ENCODE peak calls at places on chromosomes 12 and 14, in four cellular contexts. H is iris pigment epithelial cell, R is RPMI7951, P is T47D. G is an unnamed sample.
A peak's percentile ranks its signal among the peaks of the same experiment; 100 is the strongest.

GRCh38 chr14:55133416-55133815 is 4.4 kb downstream of the LGALS3 start:
- DNase-seq in H (peak; percentile 48), P (peak; percentile 44), R (peak; percentile 76), G (no peak)

GRCh38 chr12:122820838-122821271 is 14.4 kb upstream of the HIP1R start:
- DNase-seq in R (no peak), P (no peak), H (no peak), G (no peak)

GRCh38 chr12:14577344-14577743 is 9.7 kb upstream of the PLBD1 start:
- DNase-seq in P (no peak), R (no peak), H (peak; percentile 56), G (no peak)

GRCh38 chr12:27672654-27673053 is 23.6 kb upstream of the REP15 start:
- DNase-seq in H (no peak), R (no peak), P (no peak), G (no peak)

GRCh38 chr12:9699898-9700605 is 30.5 kb downstream of the CLEC2D start:
- DNase-seq in R (no peak), P (no peak), H (peak; percentile 64), G (no peak)

GRCh38 chr14:75096959-75097358 is 27.5 kb downstream of the ZC2HC1C start:
- DNase-seq in H (no peak), P (no peak), R (no peak), G (no peak)

GRCh38 chr12:9668141-9669018 is 1.1 kb upstream of the CLEC2D start:
- DNase-seq in R (peak; percentile 26), H (peak; percentile 68), P (no peak), G (no peak)

GRCh38 chr12:92553389-92553788 is 149.4 kb upstream of the PLEKHG7 start:
- DNase-seq in R (no peak), P (no peak), H (no peak), G (no peak)

GRCh38 chr14:69017706-69018105 is 38.6 kb upstream of the ACTN1 start:
- DNase-seq in R (no peak), H (no peak), P (no peak), G (no peak)

GRCh38 chr12:57612711-57613426 is 1.6 kb downstream of the ARHGEF25 start:
- DNase-seq in P (no peak), R (no peak), H (no peak), G (no peak)

GRCh38 chr14:53304726-53305381 is 151.7 kb upstream of the DDHD1 start:
- DNase-seq in R (peak; percentile 43), H (peak; percentile 60), P (no peak), G (peak; percentile 48)

GRCh38 chr12:132163911-132164288 is 19.6 kb downstream of the NOC4L start:
- DNase-seq in P (no peak), H (no peak), R (no peak), G (no peak)

GRCh38 chr12:47988073-47989022 is 15.9 kb downstream of the COL2A1 start:
- DNase-seq in H (no peak), R (no peak), P (no peak), G (no peak)

GRCh38 chr12:29066061-29066588 is 83.0 kb upstream of the FAR2 start:
- DNase-seq in H (peak; percentile 54), R (peak; percentile 70), P (no peak), G (peak; percentile 99)

GRCh38 chr12:51926064-51926632 is 18.8 kb downstream of the ACVRL1 start:
- DNase-seq in H (no peak), R (no peak), P (no peak), G (no peak)

GRCh38 chr14:67487937-67488893 is at the start of gene TMEM229B:
- DNase-seq in H (peak; percentile 12), P (no peak), R (peak; percentile 67), G (peak; percentile 51)

G was measured in pons.